ENCODE peak calls at places on chromosomes 2 and 18, in five cellular contexts. Q is aorta, M is left lung, O is A549, G is endothelial cell. A is an unnamed sample.

GRCh38 chr2:233824373-233824772 is 30.0 kb downstream of the HJURP start:
- DNase-seq in G (no peak), O (no peak), M (no peak), Q (peak), A (no peak)

GRCh38 chr2:32663864-32664263 is 36.0 kb downstream of the TTC27 start:
- DNase-seq in M (no peak), O (no peak), G (no peak), Q (no peak), A (no peak)

GRCh38 chr2:8740136-8740535 is 58.3 kb downstream of the ID2 start:
- DNase-seq in G (no peak), Q (no peak), O (no peak), M (no peak), A (no peak)

GRCh38 chr2:98570356-98570755 is 38.0 kb downstream of the COA5 start:
- DNase-seq in G (no peak), Q (no peak), O (no peak), M (no peak), A (no peak)

GRCh38 chr2:104378853-104379374 is 475.0 kb upstream of the POU3F3 start:
- DNase-seq in M (no peak), O (peak), G (peak), Q (no peak), A (no peak)

GRCh38 chr2:195352581-195352980 is 304.4 kb upstream of the SLC39A10 start:
- DNase-seq in O (peak), G (no peak), Q (no peak), M (no peak), A (no peak)

GRCh38 chr18:1663879-1664705 is 759.4 kb downstream of the ADCYAP1 start:
- DNase-seq in Q (peak), M (peak), O (peak), G (peak), A (no peak)

GRCh38 chr18:22838221-22838620 is 94.9 kb upstream of the RBBP8 start:
- DNase-seq in G (no peak), O (no peak), Q (no peak), M (no peak), A (no peak)

GRCh38 chr18:25496544-25496943 is 144.6 kb upstream of the ZNF521 start:
- DNase-seq in O (no peak), G (no peak), M (no peak), Q (no peak), A (no peak)

GRCh38 chr2:54176577-54176976 is 61.2 kb downstream of the ACYP2 start:
- DNase-seq in O (peak), G (peak), Q (peak), M (peak), A (peak)

GRCh38 chr2:29053223-29053622 is 21.1 kb downstream of the PCARE start:
- DNase-seq in O (no peak), M (no peak), Q (no peak), G (no peak), A (no peak)

GRCh38 chr2:181106229-181106628 is 125.8 kb downstream of the UBE2E3 start:
- DNase-seq in M (no peak), Q (no peak), G (no peak), O (no peak), A (peak)

GRCh38 chr2:55115795-55116597 is 65.7 kb upstream of the RTN4 start:
- DNase-seq in Q (no peak), M (no peak), O (peak), G (no peak), A (no peak)

GRCh38 chr2:12791906-12792305 is 75.2 kb downstream of the TRIB2 start:
- DNase-seq in M (no peak), O (no peak), Q (no peak), G (no peak), A (no peak)

GRCh38 chr2:170088776-170089175 is 89.2 kb upstream of the MYO3B start:
- DNase-seq in Q (no peak), M (no peak), O (no peak), G (no peak), A (no peak)

GRCh38 chr2:157971702-157972101 is 95.6 kb upstream of the ACVR1 start:
- DNase-seq in G (no peak), Q (no peak), O (peak), M (no peak), A (no peak)

GRCh38 chr2:85933753-85934594 is 45.2 kb upstream of the ST3GAL5 start:
- DNase-seq in M (no peak), O (peak), Q (no peak), G (no peak), A (peak)